ENCODE peak calls at places on chromosomes 4 and X, in five cellular contexts. One of them, this sample, is unnamed.

GRCh38 chrX:108224727-108225455 is 133.3 kb downstream of the ATG4A start:
- DNase-seq in prostate gland: peak
- DNase-seq in left lung: no peak
- DNase-seq in endodermal cell: peak
- DNase-seq in dorsolateral prefrontal cortex: no peak
- DNase-seq in this sample: peak

GRCh38 chr4:142356797-142357196 is 489.3 kb downstream of the INPP4B start:
- DNase-seq in endodermal cell: no peak
- DNase-seq in left lung: no peak
- DNase-seq in dorsolateral prefrontal cortex: no peak
- DNase-seq in prostate gland: no peak
- DNase-seq in this sample: no peak

GRCh38 chr4:24794111-24794860 is 1.1 kb upstream of the SOD3 start:
- DNase-seq in left lung: no peak
- DNase-seq in endodermal cell: peak
- DNase-seq in prostate gland: no peak
- DNase-seq in dorsolateral prefrontal cortex: no peak
- DNase-seq in this sample: no peak

GRCh38 chrX:71941771-71942170 is 31.1 kb downstream of the NHSL2 start:
- DNase-seq in endodermal cell: peak
- DNase-seq in dorsolateral prefrontal cortex: peak
- DNase-seq in prostate gland: no peak
- DNase-seq in left lung: no peak
- DNase-seq in this sample: no peak

GRCh38 chrX:49846004-49846403 is 16.9 kb downstream of the PAGE4 start:
- DNase-seq in prostate gland: no peak
- DNase-seq in dorsolateral prefrontal cortex: no peak
- DNase-seq in left lung: no peak
- DNase-seq in endodermal cell: no peak
- DNase-seq in this sample: no peak

GRCh38 chr4:122832732-122833131 is 6.1 kb downstream of the FGF2 start:
- DNase-seq in left lung: no peak
- DNase-seq in dorsolateral prefrontal cortex: no peak
- DNase-seq in endodermal cell: no peak
- DNase-seq in prostate gland: no peak
- DNase-seq in this sample: no peak

GRCh38 chr4:148287111-148287510 is 155.1 kb downstream of the NR3C2 start:
- DNase-seq in dorsolateral prefrontal cortex: no peak
- DNase-seq in left lung: no peak
- DNase-seq in endodermal cell: no peak
- DNase-seq in prostate gland: no peak
- DNase-seq in this sample: no peak

GRCh38 chrX:9867753-9868152 is 81.5 kb downstream of the SHROOM2 start:
- DNase-seq in prostate gland: no peak
- DNase-seq in endodermal cell: no peak
- DNase-seq in left lung: no peak
- DNase-seq in dorsolateral prefrontal cortex: no peak
- DNase-seq in this sample: no peak

GRCh38 chr4:15847746-15848145 is 69.6 kb downstream of the CD38 start:
- DNase-seq in left lung: no peak
- DNase-seq in endodermal cell: no peak
- DNase-seq in dorsolateral prefrontal cortex: no peak
- DNase-seq in prostate gland: no peak
- DNase-seq in this sample: no peak

GRCh38 chr4:136803430-136803829 is 728.9 kb downstream of the PCDH18 start:
- DNase-seq in endodermal cell: no peak
- DNase-seq in left lung: no peak
- DNase-seq in prostate gland: no peak
- DNase-seq in dorsolateral prefrontal cortex: no peak
- DNase-seq in this sample: peak

GRCh38 chr4:9679704-9680478 is 101.5 kb upstream of the DRD5 start:
- DNase-seq in left lung: no peak
- DNase-seq in prostate gland: no peak
- DNase-seq in dorsolateral prefrontal cortex: no peak
- DNase-seq in endodermal cell: no peak
- DNase-seq in this sample: no peak

GRCh38 chrX:106973433-106974149 is 26.4 kb downstream of the MORC4 start:
- DNase-seq in left lung: no peak
- DNase-seq in endodermal cell: no peak
- DNase-seq in dorsolateral prefrontal cortex: no peak
- DNase-seq in prostate gland: no peak
- DNase-seq in this sample: no peak

GRCh38 chr4:107825072-107825789 is 499 bp downstream of the SGMS2 start:
- DNase-seq in prostate gland: peak
- DNase-seq in endodermal cell: peak
- DNase-seq in dorsolateral prefrontal cortex: peak
- DNase-seq in left lung: no peak
- DNase-seq in this sample: no peak

GRCh38 chrX:65575024-65575423 is 40.4 kb upstream of the LAS1L start:
- DNase-seq in left lung: no peak
- DNase-seq in endodermal cell: no peak
- DNase-seq in dorsolateral prefrontal cortex: no peak
- DNase-seq in prostate gland: no peak
- DNase-seq in this sample: no peak

GRCh38 chr4:138401330-138401729 is 159.2 kb upstream of the SLC7A11 start:
- DNase-seq in left lung: no peak
- DNase-seq in endodermal cell: no peak
- DNase-seq in dorsolateral prefrontal cortex: no peak
- DNase-seq in prostate gland: no peak
- DNase-seq in this sample: no peak

GRCh38 chr4:87717276-87718031 is 67.4 kb downstream of the DMP1 start:
- DNase-seq in dorsolateral prefrontal cortex: no peak
- DNase-seq in prostate gland: no peak
- DNase-seq in endodermal cell: no peak
- DNase-seq in left lung: no peak
- DNase-seq in this sample: no peak

GRCh38 chr4:92045718-92046117 is 258.0 kb upstream of the GRID2 start:
- DNase-seq in dorsolateral prefrontal cortex: no peak
- DNase-seq in prostate gland: no peak
- DNase-seq in left lung: no peak
- DNase-seq in endodermal cell: no peak
- DNase-seq in this sample: no peak

GRCh38 chrX:150940844-150941495 is 42.2 kb upstream of the HMGB3 start:
- DNase-seq in prostate gland: no peak
- DNase-seq in endodermal cell: no peak
- DNase-seq in dorsolateral prefrontal cortex: no peak
- DNase-seq in left lung: no peak
- DNase-seq in this sample: no peak

GRCh38 chr4:157996061-157996460 is 176.8 kb downstream of the GASK1B start:
- DNase-seq in dorsolateral prefrontal cortex: no peak
- DNase-seq in endodermal cell: no peak
- DNase-seq in prostate gland: no peak
- DNase-seq in left lung: no peak
- DNase-seq in this sample: no peak

GRCh38 chr4:53355919-53356521 is 9.8 kb downstream of the SCFD2 start:
- DNase-seq in prostate gland: no peak
- DNase-seq in endodermal cell: no peak
- DNase-seq in dorsolateral prefrontal cortex: no peak
- DNase-seq in left lung: no peak
- DNase-seq in this sample: no peak

GRCh38 chr4:4689694-4690440 is 148.0 kb upstream of the STX18 start:
- DNase-seq in dorsolateral prefrontal cortex: no peak
- DNase-seq in prostate gland: no peak
- DNase-seq in endodermal cell: no peak
- DNase-seq in left lung: no peak
- DNase-seq in this sample: no peak

GRCh38 chrX:16464369-16464768 is 185.6 kb upstream of the S100G start:
- DNase-seq in endodermal cell: no peak
- DNase-seq in dorsolateral prefrontal cortex: no peak
- DNase-seq in left lung: no peak
- DNase-seq in prostate gland: no peak
- DNase-seq in this sample: no peak

GRCh38 chrX:16469870-16470269 is 180.1 kb upstream of the S100G start:
- DNase-seq in endodermal cell: peak
- DNase-seq in dorsolateral prefrontal cortex: no peak
- DNase-seq in left lung: no peak
- DNase-seq in prostate gland: no peak
- DNase-seq in this sample: no peak

GRCh38 chrX:16465081-16465876 is 184.7 kb upstream of the S100G start:
- DNase-seq in left lung: no peak
- DNase-seq in endodermal cell: no peak
- DNase-seq in prostate gland: no peak
- DNase-seq in dorsolateral prefrontal cortex: no peak
- DNase-seq in this sample: no peak

GRCh38 chrX:16462912-16463311 is 187.0 kb upstream of the S100G start:
- DNase-seq in left lung: no peak
- DNase-seq in dorsolateral prefrontal cortex: peak
- DNase-seq in endodermal cell: no peak
- DNase-seq in prostate gland: no peak
- DNase-seq in this sample: no peak

GRCh38 chrX:16466640-16467432 is 183.1 kb upstream of the S100G start:
- DNase-seq in endodermal cell: no peak
- DNase-seq in left lung: no peak
- DNase-seq in prostate gland: no peak
- DNase-seq in dorsolateral prefrontal cortex: no peak
- DNase-seq in this sample: no peak
- H3K27ac ChIP-seq in endodermal cell: no peak
- H3K27ac ChIP-seq in left lung: no peak
- H3K27ac ChIP-seq in prostate gland: no peak
- H3K27ac ChIP-seq in dorsolateral prefrontal cortex: no peak
- H3K27ac ChIP-seq in this sample: no peak

DNA sequence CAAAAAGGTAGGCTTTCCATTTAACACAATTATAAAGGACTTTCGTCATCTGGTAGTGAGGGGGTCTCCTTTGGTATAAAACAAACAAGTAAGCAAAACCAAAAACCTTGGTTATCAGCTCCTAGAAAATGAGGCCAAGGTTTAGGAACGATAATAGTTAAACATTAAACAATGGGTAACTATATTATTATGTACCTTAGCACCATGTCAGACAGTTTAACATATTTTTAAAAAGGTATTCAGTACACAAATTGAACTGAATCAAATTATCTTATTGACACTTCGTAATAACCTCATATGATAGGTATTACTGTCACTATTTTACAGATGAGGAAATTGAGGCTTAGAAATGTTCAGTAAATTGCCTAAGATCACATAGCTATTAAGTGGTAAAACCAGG is 32.1 kb upstream of the RAB9B start:
- DNase-seq in left lung: no peak
- DNase-seq in endodermal cell: no peak
- DNase-seq in prostate gland: no peak
- DNase-seq in dorsolateral prefrontal cortex: no peak
- DNase-seq in this sample: no peak
- H3K27ac ChIP-seq in left lung: no peak
- H3K27ac ChIP-seq in endodermal cell: no peak
- H3K27ac ChIP-seq in prostate gland: no peak
- H3K27ac ChIP-seq in dorsolateral prefrontal cortex: no peak
- H3K27ac ChIP-seq in this sample: no peak

GRCh38 chr4:174582463-174582862 is 60.2 kb upstream of the HPGD start:
- DNase-seq in endodermal cell: no peak
- DNase-seq in left lung: no peak
- DNase-seq in prostate gland: no peak
- DNase-seq in dorsolateral prefrontal cortex: no peak
- DNase-seq in this sample: no peak
- H3K27ac ChIP-seq in endodermal cell: no peak
- H3K27ac ChIP-seq in left lung: no peak
- H3K27ac ChIP-seq in prostate gland: no peak
- H3K27ac ChIP-seq in dorsolateral prefrontal cortex: no peak
- H3K27ac ChIP-seq in this sample: no peak

GRCh38 chr4:141132689-141133145 is 552 bp downstream of the RNF150 start:
- DNase-seq in dorsolateral prefrontal cortex: no peak
- DNase-seq in endodermal cell: peak
- DNase-seq in prostate gland: peak
- DNase-seq in left lung: peak
- DNase-seq in this sample: no peak
- H3K27ac ChIP-seq in dorsolateral prefrontal cortex: peak
- H3K27ac ChIP-seq in endodermal cell: peak
- H3K27ac ChIP-seq in prostate gland: peak
- H3K27ac ChIP-seq in left lung: no peak
- H3K27ac ChIP-seq in this sample: no peak

This sample was measured in iPS DF 6.9.